ENCODE peak calls at places on chromosomes 13 and 19, in nine cellular contexts. B is D341Med; O is kidney epithelial cell; T is CD4-positive, CD25-positive, alpha-beta regulatory T cell; Q is stimulated activated CD8-positive, alpha-beta memory T cell treated with anti-CD3 and anti-CD28 coated beads, Interleukin-7, amount 100 ng/mL, for 1 hour; K is T-helper 22 cell; Z is NCI-H748 treated with DMSO at 0.1 percent for 48 hours; I is stimulated activated CD4-positive, alpha-beta T cell treated with anti-CD3 and anti-CD28 coated beads, Interleukin-1b, Interleukin-23, amount 100 ng/mL, for 1 hour; H is BE2C. L is an unnamed sample.

GRCh38 chr19:53906211-53907192 is 2.6 kb upstream of the CACNG7 start:
- DNase-seq in B (peak; percentile 88), O (no peak), T (peak; percentile 54), Q (peak; percentile 58), K (no peak), Z (no peak), I (peak; percentile 30), H (peak; percentile 59), L (no peak)

GRCh38 chr13:31105020-31105800 is 56.5 kb downstream of the HSPH1 start:
- DNase-seq in B (no peak), O (no peak), T (no peak), Q (no peak), K (no peak), Z (no peak), I (no peak), H (no peak), L (no peak)

GRCh38 chr19:8390617-8390981 is 439 bp downstream of the RAB11B start:
- DNase-seq in B (peak; percentile 93), O (peak; percentile 39), T (peak; percentile 89), Q (peak; percentile 77), K (peak; percentile 84), Z (peak; percentile 64), I (peak; percentile 83), H (peak; percentile 99), L (peak; percentile 79)

GRCh38 chr13:42883771-42884170 is 102.4 kb downstream of the FAM216B start:
- DNase-seq in B (no peak), O (no peak), T (peak; percentile 9), Q (no peak), K (no peak), Z (peak; percentile 28), I (no peak), H (peak; percentile 67), L (no peak)

GRCh38 chr19:50792246-50792851 is 2.1 kb downstream of the ACP4 start:
- DNase-seq in B (no peak), O (no peak), T (no peak), Q (no peak), K (no peak), Z (no peak), I (no peak), H (no peak), L (no peak)

GRCh38 chr19:41588497-41589209 is 12.7 kb downstream of the CEACAM21 start:
- DNase-seq in B (no peak), O (peak; percentile 5), T (peak; percentile 22), Q (no peak), K (no peak), Z (no peak), I (no peak), H (no peak), L (peak; percentile 29)

GRCh38 chr13:73880365-73880764 is 253.8 kb downstream of the KLF12 start:
- DNase-seq in B (no peak), O (no peak), T (no peak), Q (no peak), K (no peak), Z (no peak), I (no peak), H (no peak), L (no peak)

GRCh38 chr13:66532146-66532545 is 698.0 kb downstream of the PCDH9 start:
- DNase-seq in B (no peak), O (no peak), T (no peak), Q (no peak), K (no peak), Z (no peak), I (no peak), H (no peak), L (no peak)

GRCh38 chr13:20703785-20704458 is 423 bp downstream of the IL17D start:
- DNase-seq in B (peak; percentile 92), O (peak; percentile 10), T (peak; percentile 79), Q (peak; percentile 40), K (peak; percentile 56), Z (peak; percentile 81), I (peak; percentile 22), H (peak; percentile 89), L (peak; percentile 42)

GRCh38 chr13:112450118-112450517 is 74.0 kb downstream of the SPACA7 start:
- DNase-seq in B (no peak), O (no peak), T (no peak), Q (no peak), K (no peak), Z (no peak), I (no peak), H (no peak), L (no peak)

GRCh38 chr13:49840266-49840665 is 47.8 kb upstream of the KPNA3 start:
- DNase-seq in B (no peak), O (no peak), T (no peak), Q (no peak), K (no peak), Z (no peak), I (no peak), H (peak; percentile 23), L (no peak)

GRCh38 chr13:33518442-33518841 is 232.9 kb upstream of the STARD13 start:
- DNase-seq in B (no peak), O (no peak), T (no peak), Q (no peak), K (no peak), Z (no peak), I (no peak), H (no peak), L (no peak)

GRCh38 chr19:4405977-4406376 is 3.5 kb downstream of the CHAF1A start:
- DNase-seq in B (no peak), O (no peak), T (no peak), Q (no peak), K (no peak), Z (no peak), I (no peak), H (no peak), L (no peak)

GRCh38 chr19:15010497-15011255 is 31.0 kb upstream of the SLC1A6 start:
- DNase-seq in B (peak; percentile 52), O (no peak), T (no peak), Q (no peak), K (no peak), Z (no peak), I (no peak), H (no peak), L (no peak)

GRCh38 chr13:94656766-94657165 is 55.1 kb downstream of the GPR180 start:
- DNase-seq in B (no peak), O (peak; percentile 64), T (peak; percentile 36), Q (no peak), K (no peak), Z (no peak), I (no peak), H (no peak), L (peak; percentile 90)

GRCh38 chr19:43574424-43575155 is 737 bp downstream of the XRCC1 start:
- DNase-seq in B (no peak), O (no peak), T (no peak), Q (no peak), K (no peak), Z (no peak), I (no peak), H (no peak), L (no peak)

GRCh38 chr13:111159362-111160320 is 44.5 kb downstream of the ARHGEF7 start:
- DNase-seq in B (no peak), O (no peak), T (no peak), Q (no peak), K (no peak), Z (no peak), I (no peak), H (no peak), L (no peak)

GRCh38 chr13:34817246-34817645 is 124.8 kb upstream of the NBEA start:
- DNase-seq in B (no peak), O (no peak), T (no peak), Q (no peak), K (no peak), Z (no peak), I (no peak), H (no peak), L (no peak)

GRCh38 chr19:3012522-3013260 is 16.4 kb downstream of the TLE2 start:
- DNase-seq in B (peak; percentile 21), O (no peak), T (no peak), Q (no peak), K (no peak), Z (no peak), I (no peak), H (no peak), L (no peak)

GRCh38 chr13:24784319-24784718 is 20.4 kb downstream of the RNF17 start:
- DNase-seq in B (no peak), O (no peak), T (no peak), Q (no peak), K (no peak), Z (no peak), I (no peak), H (no peak), L (peak; percentile 67)

GRCh38 chr19:33186835-33187540 is 7.1 kb upstream of the LRP3 start:
- DNase-seq in B (no peak), O (no peak), T (no peak), Q (no peak), K (no peak), Z (no peak), I (no peak), H (no peak), L (no peak)

GRCh38 chr13:44112700-44113329 is 233.1 kb downstream of the LACC1 start:
- DNase-seq in B (no peak), O (no peak), T (no peak), Q (no peak), K (no peak), Z (no peak), I (no peak), H (no peak), L (no peak)

GRCh38 chr19:610071-610800 is 20.6 kb downstream of the HCN2 start:
- DNase-seq in B (no peak), O (no peak), T (peak; percentile 82), Q (no peak), K (no peak), Z (no peak), I (no peak), H (no peak), L (no peak)

GRCh38 chr13:51697181-51697580 is 106.8 kb downstream of the DHRS12 start:
- DNase-seq in B (no peak), O (no peak), T (no peak), Q (no peak), K (no peak), Z (no peak), I (no peak), H (no peak), L (no peak)

GRCh38 chr13:30143671-30144400 is 163.5 kb downstream of the KATNAL1 start:
- DNase-seq in B (no peak), O (no peak), T (peak; percentile 68), Q (no peak), K (no peak), Z (no peak), I (no peak), H (no peak), L (no peak)

GRCh38 chr19:28641395-28641794 is 571.6 kb downstream of the UQCRFS1 start:
- DNase-seq in B (no peak), O (no peak), T (no peak), Q (no peak), K (no peak), Z (no peak), I (no peak), H (no peak), L (no peak)

GRCh38 chr19:48290341-48290922 is 20.6 kb downstream of the ZNF114 start:
- DNase-seq in B (no peak), O (no peak), T (no peak), Q (no peak), K (no peak), Z (no peak), I (no peak), H (peak; percentile 58), L (no peak)

GRCh38 chr19:12665281-12665573 is 1.3 kb downstream of the MAN2B1 start:
- DNase-seq in B (no peak), O (no peak), T (peak; percentile 87), Q (no peak), K (peak; percentile 28), Z (no peak), I (no peak), H (no peak), L (no peak)

GRCh38 chr19:35240322-35240721 is 8.5 kb upstream of the LSR start:
- DNase-seq in B (no peak), O (no peak), T (peak; percentile 73), Q (no peak), K (peak; percentile 11), Z (no peak), I (no peak), H (no peak), L (no peak)

GRCh38 chr19:48194041-48194871 is 23.8 kb downstream of the ZSWIM9 start:
- DNase-seq in B (peak; percentile 43), O (no peak), T (peak; percentile 29), Q (no peak), K (no peak), Z (no peak), I (no peak), H (peak; percentile 31), L (no peak)

GRCh38 chr13:101408154-101408553 is 8.2 kb downstream of the NALCN start:
- DNase-seq in B (no peak), O (no peak), T (no peak), Q (no peak), K (no peak), Z (no peak), I (no peak), H (no peak), L (no peak)

L was measured in foreskin keratinocyte.